ENCODE peak calls at places on chromosomes 2 and 18, in nine cellular contexts. Z is T47D; P is AG09319; J is substantia nigra; S is fibroblast of lung; H is mammary epithelial cell; U is activated naive CD4-positive, alpha-beta T cell treated with Interleukin-2 at 50 U/mL for 16 hours; N is stimulated activated CD4-positive, alpha-beta T cell treated with anti-CD3 and anti-CD28 coated beads, Interleukin-2, amount 100 ng/mL, for 48 hours; V is CD8-positive, alpha-beta memory T cell. F is an unnamed sample.

GRCh38 chr2:62744603-62745002 is 39.1 kb downstream of the EHBP1 start:
- DNase-seq in Z (no peak), P (no peak), J (no peak), S (no peak), H (no peak), U (no peak), N (no peak), V (no peak), F (no peak)

GRCh38 chr18:23433360-23433759 is 19.7 kb upstream of the RIOK3 start:
- DNase-seq in Z (no peak), P (no peak), J (no peak), S (peak; percentile 16), H (no peak), U (no peak), N (no peak), V (no peak), F (no peak)

GRCh38 chr2:178928077-178928476 is 120.9 kb upstream of the TTN start:
- DNase-seq in Z (no peak), P (no peak), J (no peak), S (no peak), H (no peak), U (no peak), N (no peak), V (no peak), F (no peak)

GRCh38 chr2:232689152-232689910 is 7.8 kb upstream of the GIGYF2 start:
- DNase-seq in Z (no peak), P (peak; percentile 3), J (peak; percentile 54), S (peak; percentile 46), H (no peak), U (no peak), N (no peak), V (no peak), F (peak; percentile 53)

GRCh38 chr18:45954070-45954712 is 12.9 kb downstream of the EPG5 start:
- DNase-seq in Z (no peak), P (peak; percentile 56), J (no peak), S (peak; percentile 87), H (peak; percentile 80), U (no peak), N (no peak), V (no peak), F (peak; percentile 90)

GRCh38 chr2:11872247-11872947 is 126.0 kb downstream of the LPIN1 start:
- DNase-seq in Z (no peak), P (no peak), J (no peak), S (no peak), H (no peak), U (no peak), N (no peak), V (no peak), F (peak; percentile 23)

GRCh38 chr2:200356794-200357472 is 50.4 kb downstream of the SPATS2L start:
- DNase-seq in Z (peak; percentile 28), P (no peak), J (no peak), S (peak; percentile 33), H (no peak), U (no peak), N (no peak), V (no peak), F (peak; percentile 46)

GRCh38 chr2:203062126-203062525 is 47.5 kb downstream of the NBEAL1 start:
- DNase-seq in Z (no peak), P (no peak), J (no peak), S (peak; percentile 18), H (no peak), U (no peak), N (no peak), V (no peak), F (no peak)

GRCh38 chr2:72136933-72137497 is 10.6 kb downstream of the CYP26B1 start:
- DNase-seq in Z (no peak), P (no peak), J (no peak), S (no peak), H (no peak), U (no peak), N (no peak), V (no peak), F (no peak)

GRCh38 chr2:28640263-28640907 is 111.2 kb upstream of the PPP1CB start:
- DNase-seq in Z (no peak), P (no peak), J (no peak), S (no peak), H (no peak), U (no peak), N (no peak), V (no peak), F (peak; percentile 22)

GRCh38 chr2:179044500-179044899 is 5.4 kb downstream of the CCDC141 start:
- DNase-seq in Z (no peak), P (no peak), J (no peak), S (no peak), H (no peak), U (no peak), N (no peak), V (no peak), F (no peak)